ENCODE peak calls at places on chromosomes 12 and 14, in eight cellular contexts. One of them, this sample, is unnamed.

GRCh38 chr12:123941000-123941399 is 31.6 kb downstream of the CCDC92 start:
- DNase-seq in AG10803: no peak
- DNase-seq in GM23248: no peak
- DNase-seq in anterior cingulate cortex: no peak
- DNase-seq in AG20443: no peak
- DNase-seq in NCI-H524: no peak
- DNase-seq in AG08395: no peak
- DNase-seq in A673: no peak
- DNase-seq in this sample: no peak

GRCh38 chr12:3231399-3231876 is 154.3 kb downstream of the TSPAN9 start:
- DNase-seq in AG10803: no peak
- DNase-seq in GM23248: no peak
- DNase-seq in anterior cingulate cortex: no peak
- DNase-seq in AG20443: no peak
- DNase-seq in NCI-H524: peak
- DNase-seq in AG08395: no peak
- DNase-seq in A673: no peak
- DNase-seq in this sample: peak

GRCh38 chr12:105716621-105717020 is 386.1 kb downstream of the C12orf75 start:
- DNase-seq in AG10803: no peak
- DNase-seq in GM23248: no peak
- DNase-seq in anterior cingulate cortex: no peak
- DNase-seq in AG20443: no peak
- DNase-seq in NCI-H524: no peak
- DNase-seq in AG08395: no peak
- DNase-seq in A673: no peak
- DNase-seq in this sample: no peak

GRCh38 chr14:96567289-96567899 is 65.2 kb downstream of the PAPOLA start:
- DNase-seq in AG10803: peak
- DNase-seq in GM23248: peak
- DNase-seq in anterior cingulate cortex: no peak
- DNase-seq in AG20443: peak
- DNase-seq in NCI-H524: peak
- DNase-seq in AG08395: peak
- DNase-seq in A673: peak
- DNase-seq in this sample: no peak

GRCh38 chr14:84826349-84826748 is 703.6 kb upstream of the FLRT2 start:
- DNase-seq in AG10803: no peak
- DNase-seq in GM23248: peak
- DNase-seq in anterior cingulate cortex: no peak
- DNase-seq in AG20443: no peak
- DNase-seq in NCI-H524: no peak
- DNase-seq in AG08395: no peak
- DNase-seq in A673: no peak
- DNase-seq in this sample: no peak

GRCh38 chr14:31307198-31307597 is 99.6 kb upstream of the HECTD1 start:
- DNase-seq in AG10803: no peak
- DNase-seq in GM23248: no peak
- DNase-seq in anterior cingulate cortex: no peak
- DNase-seq in AG20443: no peak
- DNase-seq in NCI-H524: no peak
- DNase-seq in AG08395: no peak
- DNase-seq in A673: no peak
- DNase-seq in this sample: no peak

GRCh38 chr14:99602788-99603415 is 1.1 kb downstream of the CCDC85C start:
- DNase-seq in AG10803: no peak
- DNase-seq in GM23248: no peak
- DNase-seq in anterior cingulate cortex: no peak
- DNase-seq in AG20443: no peak
- DNase-seq in NCI-H524: no peak
- DNase-seq in AG08395: no peak
- DNase-seq in A673: no peak
- DNase-seq in this sample: no peak

GRCh38 chr12:111387747-111388365 is 17.9 kb upstream of the SH2B3 start:
- DNase-seq in AG10803: no peak
- DNase-seq in GM23248: no peak
- DNase-seq in anterior cingulate cortex: no peak
- DNase-seq in AG20443: no peak
- DNase-seq in NCI-H524: no peak
- DNase-seq in AG08395: no peak
- DNase-seq in A673: no peak
- DNase-seq in this sample: no peak

GRCh38 chr12:93570552-93571359 is 1.7 kb upstream of the SOCS2 start:
- DNase-seq in AG10803: peak
- DNase-seq in GM23248: peak
- DNase-seq in anterior cingulate cortex: peak
- DNase-seq in AG20443: peak
- DNase-seq in NCI-H524: peak
- DNase-seq in AG08395: peak
- DNase-seq in A673: peak
- DNase-seq in this sample: peak

GRCh38 chr14:32087907-32088306 is 10.8 kb downstream of the ARHGAP5 start:
- DNase-seq in AG10803: no peak
- DNase-seq in GM23248: no peak
- DNase-seq in anterior cingulate cortex: no peak
- DNase-seq in AG20443: no peak
- DNase-seq in NCI-H524: no peak
- DNase-seq in AG08395: no peak
- DNase-seq in A673: no peak
- DNase-seq in this sample: no peak

GRCh38 chr12:12684375-12685106 is 11.4 kb downstream of the GPR19 start:
- DNase-seq in AG10803: peak
- DNase-seq in GM23248: peak
- DNase-seq in anterior cingulate cortex: peak
- DNase-seq in AG20443: peak
- DNase-seq in NCI-H524: peak
- DNase-seq in AG08395: peak
- DNase-seq in A673: peak
- DNase-seq in this sample: peak

GRCh38 chr12:114141916-114142564 is 175.9 kb upstream of the RBM19 start:
- DNase-seq in AG10803: no peak
- DNase-seq in GM23248: no peak
- DNase-seq in anterior cingulate cortex: no peak
- DNase-seq in AG20443: no peak
- DNase-seq in NCI-H524: no peak
- DNase-seq in AG08395: no peak
- DNase-seq in A673: no peak
- DNase-seq in this sample: peak

GRCh38 chr12:50032516-50033316 is 7.4 kb upstream of the RACGAP1 start:
- DNase-seq in AG10803: no peak
- DNase-seq in GM23248: peak
- DNase-seq in anterior cingulate cortex: no peak
- DNase-seq in AG20443: no peak
- DNase-seq in NCI-H524: peak
- DNase-seq in AG08395: no peak
- DNase-seq in A673: no peak
- DNase-seq in this sample: peak

GRCh38 chr14:100653409-100653808 is 66.2 kb upstream of the BEGAIN start:
- DNase-seq in AG10803: no peak
- DNase-seq in GM23248: no peak
- DNase-seq in anterior cingulate cortex: no peak
- DNase-seq in AG20443: peak
- DNase-seq in NCI-H524: no peak
- DNase-seq in AG08395: no peak
- DNase-seq in A673: peak
- DNase-seq in this sample: no peak